ENCODE peak calls at places on chromosomes 1 and 21, in ten cellular contexts. O is ovary, Z is HepG2, L is IMR-90, Y is esophagus muscularis mucosa, N is adrenal gland, K is NB4, A is prostate gland, M is stomach, B is body of pancreas. T is an unnamed sample.

GRCh38 chr1:36594041-36594440 is 111.3 kb upstream of the CSF3R start:
- DNase-seq in O (no peak), Z (no peak), L (no peak), Y (no peak), N (no peak), K (no peak), A (no peak), M (no peak), B (no peak), T (no peak)

GRCh38 chr1:177915641-177916040 is 54.2 kb downstream of the SEC16B start:
- DNase-seq in O (no peak), Z (no peak), L (no peak), Y (no peak), N (no peak), K (no peak), A (no peak), M (no peak), B (no peak), T (no peak)

GRCh38 chr21:45152265-45152746 is 77.9 kb downstream of the ADARB1 start:
- DNase-seq in O (no peak), Z (no peak), L (no peak), Y (no peak), N (no peak), K (peak; percentile 94), A (no peak), M (peak; percentile 31), B (peak; percentile 18), T (no peak)

GRCh38 chr1:14945132-14946010 is 208.2 kb upstream of the TMEM51 start:
- DNase-seq in O (peak; percentile 86), Z (no peak), L (peak; percentile 90), Y (no peak), N (peak; percentile 73), K (no peak), A (peak; percentile 55), M (peak; percentile 30), B (peak; percentile 44), T (peak; percentile 76)

GRCh38 chr1:118989878-118990378 is 1.8 kb upstream of the TBX15 start:
- DNase-seq in O (no peak), Z (no peak), L (no peak), Y (no peak), N (no peak), K (peak; percentile 28), A (no peak), M (no peak), B (no peak), T (no peak)

GRCh38 chr1:7042322-7043231 is 257.3 kb downstream of the CAMTA1 start:
- DNase-seq in O (no peak), Z (peak; percentile 12), L (peak; percentile 57), Y (no peak), N (no peak), K (peak; percentile 39), A (no peak), M (no peak), B (peak; percentile 25), T (no peak)

GRCh38 chr1:155706101-155706619 is 17.3 kb downstream of the DAP3 start:
- DNase-seq in O (no peak), Z (no peak), L (peak; percentile 69), Y (no peak), N (no peak), K (peak; percentile 13), A (no peak), M (no peak), B (no peak), T (no peak)

GRCh38 chr1:180131510-180131909 is 23.2 kb upstream of the QSOX1 start:
- DNase-seq in O (no peak), Z (peak; percentile 11), L (peak; percentile 98), Y (no peak), N (peak; percentile 82), K (peak; percentile 92), A (no peak), M (no peak), B (no peak), T (no peak)

GRCh38 chr21:31119199-31119598 is 80.9 kb upstream of the KRTAP19-8 start:
- DNase-seq in O (no peak), Z (no peak), L (no peak), Y (no peak), N (no peak), K (no peak), A (no peak), M (no peak), B (no peak), T (no peak)

GRCh38 chr1:225044258-225044657 is 114.8 kb downstream of the DNAH14 start:
- DNase-seq in O (no peak), Z (peak; percentile 1), L (no peak), Y (no peak), N (no peak), K (peak; percentile 29), A (no peak), M (no peak), B (no peak), T (no peak)

GRCh38 chr21:37032877-37033471 is 26.5 kb downstream of the RIPPLY3 start:
- DNase-seq in O (no peak), Z (no peak), L (peak; percentile 81), Y (no peak), N (peak; percentile 42), K (no peak), A (no peak), M (no peak), B (no peak), T (no peak)

GRCh38 chr1:226798427-226799411 is 59.6 kb upstream of the ITPKB start:
- DNase-seq in O (no peak), Z (no peak), L (no peak), Y (no peak), N (peak; percentile 20), K (no peak), A (no peak), M (peak; percentile 34), B (peak; percentile 9), T (no peak)

GRCh38 chr1:115041654-115042053 is 12.0 kb downstream of the TSHB start:
- DNase-seq in O (no peak), Z (peak; percentile 59), L (no peak), Y (no peak), N (no peak), K (no peak), A (no peak), M (no peak), B (no peak), T (no peak)

GRCh38 chr1:17315542-17316130 is 7.6 kb downstream of the PADI4 start:
- DNase-seq in O (no peak), Z (no peak), L (no peak), Y (no peak), N (no peak), K (no peak), A (no peak), M (no peak), B (no peak), T (no peak)

DNA sequence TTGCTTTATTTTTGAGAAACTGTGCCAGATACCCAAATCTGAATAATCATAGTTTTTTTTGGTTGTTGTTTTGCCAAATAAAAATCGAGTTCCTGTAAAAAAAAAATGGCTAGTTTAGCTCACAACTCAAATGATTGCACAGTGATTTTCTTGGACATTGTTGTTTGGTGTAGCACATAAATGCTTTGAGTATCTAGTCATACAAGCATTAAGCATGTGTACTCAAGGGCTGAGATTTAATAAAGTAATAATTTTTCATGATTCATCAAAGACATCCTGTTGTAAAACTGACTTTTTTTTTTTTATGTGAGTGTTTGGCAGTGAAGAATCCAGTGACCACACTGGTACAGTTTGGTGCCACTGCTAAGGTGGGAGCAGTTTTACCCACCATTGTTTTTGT is 18.8 kb downstream of the ITSN1 start:
- DNase-seq in O (no peak), Z (no peak), L (peak; percentile 23), Y (no peak), N (no peak), K (no peak), A (no peak), M (no peak), B (no peak), T (no peak)
- TF ChIP-seq POLR2A in O (no peak), Z (no peak), L (no peak), Y (no peak), N (no peak), K (no peak), A (no peak), M (no peak), B (no peak), T (no peak)

GRCh38 chr1:110877776-110878175 is 4.8 kb downstream of the CD53 start:
- DNase-seq in O (no peak), Z (no peak), L (no peak), Y (no peak), N (no peak), K (no peak), A (no peak), M (no peak), B (no peak), T (no peak)
- H3K4me3 ChIP-seq in O (no peak overlapping the region), Z (no peak overlapping the region), L (no peak overlapping the region), Y (no peak overlapping the region), N (no peak overlapping the region), K (no peak overlapping the region), A (no peak overlapping the region), M (no peak overlapping the region), B (no peak overlapping the region), T (no peak overlapping the region)

DNA sequence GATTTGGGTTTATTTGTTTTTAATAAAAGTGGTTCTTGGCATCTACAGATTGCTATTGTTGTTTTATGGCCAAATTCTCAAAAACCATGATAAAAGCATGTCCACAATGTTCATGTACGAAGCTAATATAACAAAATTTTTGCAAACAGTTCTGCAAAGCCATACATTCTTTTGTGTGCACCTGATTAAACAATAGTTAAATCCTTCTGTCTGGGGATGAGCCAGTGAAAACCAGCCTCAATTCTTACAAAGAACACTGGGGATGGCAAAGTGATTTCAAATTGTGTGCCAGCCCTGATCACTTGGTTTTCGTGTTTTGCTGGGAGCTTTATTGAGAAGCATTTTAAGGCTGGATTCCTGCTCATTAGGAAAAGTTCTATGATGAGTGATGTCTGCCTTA is 149.1 kb upstream of the MAGI3 start:
- DNase-seq in O (no peak), Z (no peak), L (no peak), Y (no peak), N (no peak), K (no peak), A (no peak), M (no peak), B (no peak), T (no peak)
- TF ChIP-seq POLR2A in O (no peak), Z (no peak), L (no peak), Y (no peak), N (no peak), K (no peak), A (no peak), M (no peak), B (no peak), T (no peak)

DNA sequence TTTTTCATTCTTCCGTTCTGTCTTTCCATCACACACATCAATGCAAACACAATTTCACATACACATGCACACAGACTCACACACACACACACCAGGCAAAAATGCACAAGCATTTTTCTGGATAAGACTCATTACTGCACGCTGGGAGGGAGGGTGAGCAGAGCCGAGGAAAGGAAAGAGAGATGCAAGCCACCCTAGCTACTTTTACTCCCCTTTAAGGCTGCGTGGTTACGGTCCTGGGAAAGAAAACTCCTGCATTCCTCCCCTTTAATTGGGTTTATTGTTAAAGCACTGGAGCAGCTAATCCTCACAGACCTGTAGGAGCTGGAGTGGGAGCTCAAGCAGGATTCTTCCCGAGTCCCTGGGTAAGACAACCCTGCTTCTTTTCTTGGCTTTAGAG is at the start of gene CAMK1G:
- DNase-seq in O (no peak), Z (no peak), L (peak; percentile 80), Y (no peak), N (no peak), K (no peak), A (no peak), M (no peak), B (no peak), T (no peak)
- H3K4me3 ChIP-seq in O (peak within 1 kb of the TSS; percentile 15), Z (no peak within 1 kb of the TSS), L (peak within 1 kb of the TSS; percentile 48), Y (no peak within 1 kb of the TSS), N (no peak within 1 kb of the TSS), K (no peak within 1 kb of the TSS), A (peak within 1 kb of the TSS; percentile 8), M (no peak within 1 kb of the TSS), B (no peak within 1 kb of the TSS), T (no peak within 1 kb of the TSS)